ENCODE peak calls at places on chromosomes 16 and 17, in seven cellular contexts. Y, U, E, T, G, C and P are unnamed samples.

GRCh38 chr17:67431210-67432015 is 54.3 kb downstream of the PITPNC1 start:
- DNase-seq in U (no peak), E (no peak), T (peak; percentile 73), G (peak; percentile 61), Y (peak; percentile 87), C (no peak), P (peak; percentile 84)

GRCh38 chr16:11138026-11138768 is 117.8 kb downstream of the SOCS1 start:
- DNase-seq in G (no peak), E (no peak), T (no peak), U (no peak), Y (no peak), C (no peak), P (no peak)

GRCh38 chr16:988465-989353 is 7.1 kb downstream of the SOX8 start:
- DNase-seq in T (no peak), G (no peak), U (no peak), C (no peak), Y (no peak), E (no peak), P (no peak)

GRCh38 chr17:45042346-45043120 is 8.9 kb downstream of the DCAKD start:
- DNase-seq in U (no peak), Y (no peak), T (no peak), C (no peak), E (no peak), G (no peak), P (no peak)

GRCh38 chr16:89565256-89565505 is 4.7 kb downstream of the RPL13 start:
- DNase-seq in Y (no peak), U (no peak), G (no peak), T (no peak), C (no peak), E (no peak), P (no peak)

GRCh38 chr17:33273271-33273670 is 19.8 kb downstream of the ASIC2 start:
- DNase-seq in T (no peak), G (no peak), Y (no peak), U (no peak), E (no peak), C (no peak), P (no peak)

GRCh38 chr17:62051053-62051452 is 14.0 kb downstream of the MED13 start:
- DNase-seq in Y (no peak), C (no peak), U (no peak), T (no peak), E (no peak), G (no peak), P (no peak)

GRCh38 chr16:50403491-50403890 is 34.7 kb upstream of the BRD7 start:
- DNase-seq in T (no peak), U (no peak), E (no peak), G (no peak), C (no peak), Y (no peak), P (no peak)

GRCh38 chr17:18186271-18186982 is 2.8 kb downstream of the ALKBH5 start:
- DNase-seq in T (no peak), E (no peak), Y (peak; percentile 5), C (no peak), G (peak; percentile 44), U (no peak), P (peak; percentile 83)

GRCh38 chr16:81554993-81555392 is 110.4 kb downstream of the CMIP start:
- DNase-seq in G (no peak), C (peak; percentile 51), Y (no peak), E (peak; percentile 27), U (no peak), T (no peak), P (no peak)

GRCh38 chr16:17229131-17229530 is 241.6 kb downstream of the XYLT1 start:
- DNase-seq in U (no peak), C (no peak), T (no peak), G (no peak), Y (no peak), E (no peak), P (no peak)

GRCh38 chr17:81049973-81050551 is 15.1 kb downstream of the BAIAP2 start:
- DNase-seq in E (peak; percentile 82), G (no peak), U (no peak), C (no peak), T (peak; percentile 53), Y (no peak), P (no peak)

GRCh38 chr17:39794249-39794970 is 56.7 kb downstream of the GRB7 start:
- DNase-seq in G (no peak), E (no peak), Y (no peak), C (no peak), U (peak; percentile 70), T (peak; percentile 94), P (no peak)

GRCh38 chr17:82880620-82881019 is 40.8 kb upstream of the ZNF750 start:
- DNase-seq in C (no peak), Y (no peak), G (no peak), T (no peak), U (no peak), E (no peak), P (no peak)

GRCh38 chr17:45338023-45338781 is 21.4 kb upstream of the MAP3K14 start:
- DNase-seq in E (peak; percentile 72), G (no peak), Y (no peak), T (no peak), U (no peak), C (no peak), P (peak; percentile 68)

GRCh38 chr17:51097708-51098446 is 22.8 kb downstream of the SPAG9 start:
- DNase-seq in G (no peak), C (no peak), U (peak; percentile 25), T (no peak), Y (no peak), E (no peak), P (no peak)

GRCh38 chr16:88722784-88723506 is 16.6 kb downstream of the CTU2 start:
- DNase-seq in T (no peak), G (no peak), U (no peak), E (no peak), Y (no peak), C (no peak), P (no peak)

GRCh38 chr17:49910858-49911204 is 58.2 kb upstream of the DLX4 start:
- DNase-seq in T (no peak), G (no peak), U (peak; percentile 25), Y (no peak), E (no peak), C (no peak), P (no peak)

GRCh38 chr16:46762583-46762982 is 14.4 kb upstream of the MYLK3 start:
- DNase-seq in E (no peak), T (no peak), G (no peak), U (peak; percentile 57), Y (no peak), C (peak; percentile 39), P (no peak)

GRCh38 chr16:89575247-89576172 is at the start of gene CPNE7:
- DNase-seq in T (no peak), U (no peak), E (no peak), Y (no peak), G (no peak), C (peak; percentile 12), P (no peak)

GRCh38 chr16:66035096-66035495 is 331.4 kb upstream of the CDH5 start:
- DNase-seq in E (no peak), U (no peak), C (no peak), G (no peak), Y (no peak), T (no peak), P (no peak)

GRCh38 chr16:54460254-54460860 is 173.8 kb upstream of the IRX3 start:
- DNase-seq in T (no peak), Y (no peak), G (peak; percentile 52), E (no peak), C (no peak), U (no peak), P (no peak)

GRCh38 chr16:48612621-48613020 is 2.6 kb upstream of the N4BP1 start:
- DNase-seq in C (no peak), E (no peak), G (no peak), Y (no peak), T (peak; percentile 38), U (no peak), P (no peak)

GRCh38 chr16:88706288-88706964 is at the start of the genes CTU2 and RNF166:
- DNase-seq in Y (peak; percentile 79), G (peak; percentile 86), E (peak; percentile 95), U (peak; percentile 49), C (peak; percentile 78), T (peak; percentile 91), P (peak; percentile 85)

GRCh38 chr16:57675752-57676623 is 7.9 kb downstream of the ADGRG3 start:
- DNase-seq in C (no peak), E (no peak), T (no peak), Y (no peak), G (no peak), U (no peak), P (peak; percentile 57)

GRCh38 chr17:67629963-67630320 is 87.8 kb upstream of the NOL11 start:
- DNase-seq in E (peak; percentile 44), U (peak; percentile 70), C (peak; percentile 61), T (peak; percentile 74), G (peak; percentile 84), Y (peak; percentile 68), P (peak; percentile 83)

GRCh38 chr17:80811181-80812105 is 180.2 kb upstream of the CHMP6 start:
- DNase-seq in U (no peak), T (no peak), E (no peak), C (no peak), G (no peak), Y (no peak), P (no peak)

GRCh38 chr17:33377837-33378236 is 84.7 kb upstream of the ASIC2 start:
- DNase-seq in G (no peak), E (peak; percentile 13), C (no peak), Y (peak; percentile 13), U (no peak), T (no peak), P (no peak)

GRCh38 chr17:47945529-47946508 is 4.4 kb downstream of the PNPO start:
- DNase-seq in G (no peak), Y (no peak), U (no peak), C (no peak), T (no peak), E (no peak), P (no peak)

GRCh38 chr17:1147664-1148063 is 32.1 kb downstream of the ABR start:
- DNase-seq in Y (peak; percentile 44), U (peak; percentile 47), T (no peak), C (peak; percentile 35), E (peak; percentile 51), G (peak; percentile 60), P (peak; percentile 62)

GRCh38 chr17:1769826-1770477 is 8.1 kb downstream of the SERPINF1 start:
- DNase-seq in G (no peak), Y (no peak), T (no peak), C (peak; percentile 99), U (peak; percentile 10), E (no peak), P (no peak)

GRCh38 chr16:31356566-31357323 is 1.8 kb downstream of the ITGAX start:
- DNase-seq in T (no peak), U (no peak), E (no peak), G (no peak), Y (peak; percentile 6), C (no peak), P (no peak)

GRCh38 chr17:4519361-4519788 is 20.7 kb downstream of the SPNS2 start:
- DNase-seq in U (no peak), E (peak; percentile 93), Y (no peak), C (no peak), T (no peak), G (no peak), P (no peak)

GRCh38 chr16:477287-477686 is 50.2 kb upstream of the CAPN15 start:
- DNase-seq in Y (no peak), U (no peak), G (no peak), E (peak; percentile 70), T (no peak), C (no peak), P (no peak)

GRCh38 chr16:15746332-15746731 is 96.3 kb downstream of the NDE1 start:
- DNase-seq in U (no peak), E (no peak), C (no peak), Y (no peak), G (no peak), T (no peak), P (no peak)

GRCh38 chr17:6558932-6559752 is 2.8 kb upstream of the PITPNM3 start:
- DNase-seq in T (no peak), E (no peak), C (no peak), Y (no peak), U (no peak), G (peak; percentile 12), P (peak; percentile 65)

GRCh38 chr16:85699628-85700027 is 10.9 kb upstream of the GINS2 start:
- DNase-seq in T (no peak), Y (peak; percentile 36), C (no peak), U (no peak), G (peak; percentile 18), E (peak; percentile 36), P (peak; percentile 35)

GRCh38 chr16:3215601-3216262 is 19.2 kb downstream of the ZNF200 start:
- DNase-seq in U (no peak), Y (no peak), T (no peak), E (no peak), G (no peak), C (no peak), P (no peak)